ENCODE peak calls at places on chromosomes 12 and 14, in six cellular contexts. F, D, M, S, U and B are unnamed samples.

GRCh38 chr14:36271939-36272907 is 48.2 kb downstream of the MBIP start:
- DNase-seq in F (no peak), D (no peak), M (peak), S (peak), U (peak), B (no peak)

GRCh38 chr14:21039059-21039422 is 3.1 kb upstream of the RNASE7 start:
- DNase-seq in F (peak), D (no peak), M (no peak), S (no peak), U (peak), B (peak)

GRCh38 chr14:90658541-90658967 is 157.7 kb downstream of the TTC7B start:
- DNase-seq in F (no peak), D (no peak), M (no peak), S (peak), U (peak), B (no peak)

GRCh38 chr12:49094104-49094948 is at the start of gene DHH:
- DNase-seq in F (no peak), D (peak), M (no peak), S (no peak), U (no peak), B (peak)

GRCh38 chr14:75340921-75341320 is 62.3 kb downstream of the FOS start:
- DNase-seq in F (peak), D (no peak), M (no peak), S (no peak), U (no peak), B (no peak)

GRCh38 chr12:129870796-129871195 is 33.0 kb downstream of the TMEM132D start:
- DNase-seq in F (no peak), D (peak), M (no peak), S (no peak), U (no peak), B (no peak)

GRCh38 chr12:218728-219590 is 5.0 kb upstream of the SLC6A12 start:
- DNase-seq in F (no peak), D (no peak), M (no peak), S (no peak), U (no peak), B (no peak)

GRCh38 chr14:101123639-101124525 is 220.4 kb upstream of the RTL1 start:
- DNase-seq in F (peak), D (no peak), M (no peak), S (no peak), U (no peak), B (no peak)

GRCh38 chr12:75599061-75599460 is 87.7 kb upstream of the KRR1 start:
- DNase-seq in F (no peak), D (no peak), M (no peak), S (no peak), U (no peak), B (no peak)

GRCh38 chr14:73124180-73124894 is 12.0 kb upstream of the PSEN1 start:
- DNase-seq in F (no peak), D (no peak), M (no peak), S (no peak), U (no peak), B (no peak)

GRCh38 chr12:45130881-45131281 is 80.0 kb upstream of the DBX2 start:
- DNase-seq in F (no peak), D (peak), M (peak), S (peak), U (peak), B (peak)

GRCh38 chr12:122862872-122863701 is 27.8 kb downstream of the HIP1R start:
- DNase-seq in F (no peak), D (no peak), M (no peak), S (no peak), U (no peak), B (no peak)

GRCh38 chr14:52312872-52313492 is 1.1 kb upstream of the PTGER2 start:
- DNase-seq in F (no peak), D (no peak), M (no peak), S (no peak), U (no peak), B (no peak)

GRCh38 chr12:32918890-32919791 is 22.6 kb upstream of the PKP2 start:
- DNase-seq in F (no peak), D (peak), M (peak), S (no peak), U (peak), B (no peak)

GRCh38 chr14:71538949-71539659 is 393.1 kb upstream of the RGS6 start:
- DNase-seq in F (no peak), D (no peak), M (no peak), S (no peak), U (no peak), B (no peak)

GRCh38 chr12:63206494-63206893 is 55.5 kb upstream of the AVPR1A start:
- DNase-seq in F (no peak), D (no peak), M (no peak), S (no peak), U (no peak), B (no peak)

GRCh38 chr12:96906849-96907664 is at the start of gene NEDD1:
- DNase-seq in F (peak), D (peak), M (peak), S (peak), U (peak), B (peak)

GRCh38 chr12:33945438-33945784 is 76.9 kb upstream of the ALG10 start:
- DNase-seq in F (no peak), D (no peak), M (no peak), S (no peak), U (no peak), B (no peak)

GRCh38 chr14:103550451-103551337 is 11.8 kb downstream of the BAG5 start:
- DNase-seq in F (no peak), D (no peak), M (no peak), S (no peak), U (no peak), B (no peak)

GRCh38 chr12:49111206-49111605 is 559 bp upstream of the LMBR1L start:
- DNase-seq in F (no peak), D (no peak), M (no peak), S (no peak), U (no peak), B (no peak)

GRCh38 chr12:6343518-6343917 is 1.6 kb upstream of the TNFRSF1A start:
- DNase-seq in F (no peak), D (no peak), M (no peak), S (no peak), U (no peak), B (no peak)

GRCh38 chr12:112162261-112162790 is 37.0 kb downstream of the TRAFD1 start:
- DNase-seq in F (no peak), D (no peak), M (no peak), S (no peak), U (no peak), B (no peak)

GRCh38 chr14:52442602-52443001 is 109.7 kb downstream of the TXNDC16 start:
- DNase-seq in F (no peak), D (no peak), M (no peak), S (no peak), U (no peak), B (no peak)

GRCh38 chr14:59189281-59189821 is 884 bp downstream of the DAAM1 start:
- DNase-seq in F (no peak), D (peak), M (peak), S (no peak), U (peak), B (no peak)

GRCh38 chr12:94208433-94208921 is 60.1 kb downstream of the PLXNC1 start:
- DNase-seq in F (no peak), D (no peak), M (no peak), S (peak), U (no peak), B (no peak)

GRCh38 chr14:34363733-34364134 is 98.3 kb downstream of the SPTSSA start:
- DNase-seq in F (no peak), D (no peak), M (no peak), S (no peak), U (no peak), B (no peak)

GRCh38 chr12:55659486-55660385 is 23.0 kb downstream of the OR10P1 start:
- DNase-seq in F (no peak), D (peak), M (no peak), S (no peak), U (no peak), B (peak)
- TF ChIP-seq CTCF in F (peak), D (peak), M (peak), S (peak), U (peak), B (no peak)

GRCh38 chr12:124742702-124743101 is 121.0 kb downstream of the SCARB1 start:
- DNase-seq in F (no peak), D (no peak), M (no peak), S (no peak), U (no peak), B (no peak)
- TF ChIP-seq CTCF in F (no peak), D (no peak), M (no peak), S (no peak), U (no peak), B (no peak)

GRCh38 chr12:109477185-109477962 is at the start of the genes KCTD10 and UBE3B:
- DNase-seq in F (peak), D (peak), M (peak), S (peak), U (peak), B (peak)
- TF ChIP-seq CTCF in F (no peak), D (no peak), M (no peak), S (no peak), U (no peak), B (no peak)

GRCh38 chr12:29238822-29239291 is 89.8 kb downstream of the FAR2 start:
- DNase-seq in F (no peak), D (peak), M (peak), S (no peak), U (peak), B (no peak)

GRCh38 chr12:29242921-29243431 is 93.9 kb downstream of the FAR2 start:
- DNase-seq in F (no peak), D (no peak), M (no peak), S (no peak), U (no peak), B (no peak)

GRCh38 chr12:29239336-29239735 is 90.3 kb downstream of the FAR2 start:
- DNase-seq in F (no peak), D (no peak), M (no peak), S (no peak), U (no peak), B (no peak)

GRCh38 chr12:29240441-29240840 is 91.4 kb downstream of the FAR2 start:
- DNase-seq in F (no peak), D (no peak), M (no peak), S (no peak), U (no peak), B (no peak)

DNA sequence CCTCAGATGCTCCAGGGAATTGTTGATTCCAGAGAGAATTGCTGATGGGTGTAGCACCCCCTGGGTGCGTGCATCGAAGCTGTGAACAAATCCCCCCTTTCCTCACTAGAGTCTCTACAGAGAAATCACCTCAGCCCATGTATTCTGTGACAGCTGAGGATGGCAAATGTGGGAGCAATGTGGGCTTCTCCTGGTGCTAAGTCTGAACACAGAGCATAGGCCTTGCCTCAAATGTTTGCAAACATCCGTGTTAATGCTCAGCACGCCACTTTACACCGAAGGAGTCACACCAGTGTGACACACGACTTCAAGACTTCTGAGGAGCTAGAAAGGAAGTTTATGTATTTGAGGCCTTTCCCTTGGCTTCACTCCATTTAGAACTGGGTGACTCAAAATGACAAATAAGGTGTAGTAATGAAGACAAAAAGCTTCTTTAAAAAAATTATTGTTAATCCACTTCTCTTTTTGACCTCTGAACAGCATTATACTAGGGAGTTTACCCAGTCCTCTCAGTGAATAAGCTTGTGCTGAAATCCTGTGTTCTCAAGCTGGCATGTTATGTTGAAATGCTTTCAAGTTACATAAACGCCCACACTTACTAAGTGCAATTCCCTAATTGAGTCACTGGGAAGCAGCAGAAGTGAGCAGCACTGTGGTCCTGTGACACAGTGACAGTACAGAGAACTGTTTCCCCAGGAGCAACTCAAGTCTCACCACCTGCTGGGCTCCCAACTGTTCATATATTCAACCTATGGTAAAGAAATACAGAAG is 92.9 kb downstream of the FAR2 start:
- DNase-seq in F (no peak), D (peak), M (peak), S (peak), U (peak), B (no peak)
- TF ChIP-seq CTCF in F (no peak), D (no peak), M (no peak), S (no peak), U (peak), B (no peak)